ENCODE peak calls at places on chromosome 20, in seven cellular contexts. X is A549, J is IMR-90, M is SK-N-SH, L is HepG2, O is K562, C is H1. F is an unnamed sample.

GRCh38 chr20:17169575-17170136 is 57.2 kb upstream of the PCSK2 start:
- DNase-seq in X (no peak), J (no peak), M (peak), L (peak), O (no peak), C (no peak), F (no peak)

GRCh38 chr20:11792229-11792953 is 125.3 kb upstream of the BTBD3 start:
- DNase-seq in X (no peak), J (no peak), M (no peak), L (peak), O (no peak), C (no peak), F (no peak)

GRCh38 chr20:38201356-38201755 is 36.3 kb upstream of the TGM2 start:
- DNase-seq in X (peak), J (peak), M (no peak), L (no peak), O (peak), C (no peak), F (no peak)

GRCh38 chr20:44861547-44862006 is 23.9 kb upstream of the YWHAB start:
- DNase-seq in X (no peak), J (peak), M (no peak), L (no peak), O (no peak), C (peak), F (no peak)

GRCh38 chr20:5349448-5349847 is 32.7 kb upstream of the PROKR2 start:
- DNase-seq in X (no peak), J (peak), M (no peak), L (no peak), O (no peak), C (no peak), F (no peak)

GRCh38 chr20:5353624-5354496 is 37.1 kb upstream of the PROKR2 start:
- DNase-seq in X (peak), J (peak), M (no peak), L (no peak), O (no peak), C (no peak), F (no peak)

GRCh38 chr20:2314759-2315439 is 19.1 kb downstream of the TGM3 start:
- DNase-seq in X (no peak), J (peak), M (peak), L (no peak), O (peak), C (no peak), F (no peak)

GRCh38 chr20:63950701-63951397 is 5.4 kb downstream of the UCKL1 start:
- DNase-seq in X (no peak), J (no peak), M (no peak), L (no peak), O (no peak), C (no peak), F (no peak)

GRCh38 chr20:6959900-6960312 is 192.4 kb downstream of the BMP2 start:
- DNase-seq in X (no peak), J (no peak), M (no peak), L (no peak), O (no peak), C (no peak), F (no peak)

GRCh38 chr20:43843096-43843964 is 71.3 kb upstream of the TOX2 start:
- DNase-seq in X (no peak), J (peak), M (no peak), L (no peak), O (no peak), C (peak), F (no peak)

GRCh38 chr20:38617011-38617829 is 15.6 kb downstream of the ARHGAP40 start:
- DNase-seq in X (peak), J (peak), M (no peak), L (peak), O (no peak), C (no peak), F (peak)

GRCh38 chr20:15240801-15241200 is 903.4 kb upstream of the FLRT3 start:
- DNase-seq in X (no peak), J (no peak), M (no peak), L (no peak), O (no peak), C (no peak), F (no peak)

GRCh38 chr20:60007452-60007851 is 49.2 kb downstream of the CDH26 start:
- DNase-seq in X (no peak), J (no peak), M (no peak), L (no peak), O (no peak), C (no peak), F (no peak)

GRCh38 chr20:41738584-41739193 is 120.5 kb upstream of the CHD6 start:
- DNase-seq in X (peak), J (peak), M (peak), L (peak), O (peak), C (peak), F (peak)

GRCh38 chr20:58146761-58147160 is 81.7 kb downstream of the ANKRD60 start:
- DNase-seq in X (no peak), J (no peak), M (no peak), L (no peak), O (no peak), C (no peak), F (no peak)

GRCh38 chr20:2914160-2914559 is 40.9 kb downstream of the PTPRA start:
- DNase-seq in X (no peak), J (no peak), M (no peak), L (peak), O (no peak), C (no peak), F (no peak)

GRCh38 chr20:1503564-1504227 is 12.5 kb upstream of the SIRPB2 start:
- DNase-seq in X (peak), J (peak), M (peak), L (peak), O (peak), C (peak), F (peak)

GRCh38 chr20:43507150-43508080 is at the start of gene L3MBTL1:
- DNase-seq in X (peak), J (peak), M (peak), L (peak), O (peak), C (peak), F (peak)

GRCh38 chr20:51019598-51020592 is 3.0 kb downstream of the KCNG1 start:
- DNase-seq in X (no peak), J (no peak), M (peak), L (no peak), O (no peak), C (no peak), F (no peak)

GRCh38 chr20:43766395-43766794 is 39.6 kb upstream of the GTSF1L start:
- DNase-seq in X (no peak), J (no peak), M (no peak), L (no peak), O (no peak), C (no peak), F (no peak)

GRCh38 chr20:3222635-3223600 is 13.6 kb downstream of the ITPA start:
- DNase-seq in X (no peak), J (no peak), M (no peak), L (peak), O (no peak), C (no peak), F (no peak)

GRCh38 chr20:36311854-36312723 is 6.0 kb downstream of the DLGAP4 start:
- DNase-seq in X (no peak), J (no peak), M (no peak), L (no peak), O (no peak), C (no peak), F (no peak)

GRCh38 chr20:31587545-31588389 is 17.3 kb upstream of the ID1 start:
- DNase-seq in X (no peak), J (no peak), M (peak), L (no peak), O (peak), C (no peak), F (no peak)

GRCh38 chr20:4455301-4455701 is 266.4 kb upstream of the PRND start:
- DNase-seq in X (no peak), J (no peak), M (no peak), L (no peak), O (no peak), C (no peak), F (no peak)

GRCh38 chr20:30502670-30503069 is 754.8 kb upstream of the DEFB115 start:
- DNase-seq in X (no peak), J (no peak), M (no peak), L (no peak), O (no peak), C (no peak), F (no peak)

GRCh38 chr20:21189761-21190523 is 64.1 kb downstream of the KIZ start:
- DNase-seq in X (no peak), J (no peak), M (no peak), L (no peak), O (no peak), C (peak), F (peak)

GRCh38 chr20:59163641-59164530 is at the start of gene ZNF831:
- DNase-seq in X (no peak), J (no peak), M (no peak), L (no peak), O (no peak), C (no peak), F (no peak)

GRCh38 chr20:58017237-58017969 is 211.1 kb downstream of the ANKRD60 start:
- DNase-seq in X (peak), J (peak), M (no peak), L (peak), O (no peak), C (no peak), F (no peak)

GRCh38 chr20:2874456-2874855 is 1.2 kb downstream of the PTPRA start:
- DNase-seq in X (no peak), J (peak), M (no peak), L (no peak), O (no peak), C (no peak), F (no peak)

DNA sequence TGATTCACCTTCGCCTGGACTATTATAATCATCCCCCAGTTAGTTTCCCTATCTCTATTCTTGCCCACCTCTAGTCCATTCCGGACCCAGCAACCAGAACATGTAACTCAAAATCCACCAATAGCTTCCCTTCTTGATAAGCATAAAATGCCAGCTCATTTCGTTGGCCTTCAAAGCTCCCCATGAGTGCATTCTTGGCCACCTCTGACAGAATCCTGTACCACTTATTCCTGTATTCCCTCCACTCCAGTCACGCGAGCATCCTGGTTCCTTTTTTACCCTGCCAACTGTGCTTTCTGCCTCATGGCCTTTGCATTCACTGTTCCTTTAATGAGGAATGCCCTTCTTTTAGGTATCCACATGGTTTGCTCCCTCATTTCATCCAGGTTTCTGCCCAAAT is 36.7 kb downstream of the CYP24A1 start:
- DNase-seq in X (no peak), J (no peak), M (no peak), L (no peak), O (no peak), C (no peak), F (no peak)
- TF ChIP-seq USF2 in X (no peak), J (no peak), M (no peak), L (no peak), O (no peak), C (no peak), F (no peak)

GRCh38 chr20:34604980-34605788 is 46.7 kb downstream of the MAP1LC3A start:
- DNase-seq in X (no peak), J (peak), M (peak), L (no peak), O (no peak), C (no peak), F (no peak)
- TF ChIP-seq USF2 in X (no peak), J (no peak), M (no peak), L (no peak), O (no peak), C (no peak), F (no peak)

GRCh38 chr20:46837083-46837482 is 57.6 kb upstream of the EYA2 start:
- DNase-seq in X (no peak), J (peak), M (no peak), L (no peak), O (no peak), C (no peak), F (no peak)

GRCh38 chr20:46840054-46840729 is 54.5 kb upstream of the EYA2 start:
- DNase-seq in X (no peak), J (no peak), M (no peak), L (no peak), O (no peak), C (no peak), F (no peak)

GRCh38 chr20:46835418-46835817 is 59.2 kb upstream of the EYA2 start:
- DNase-seq in X (no peak), J (peak), M (no peak), L (peak), O (no peak), C (no peak), F (no peak)

GRCh38 chr20:46833360-46833759 is 61.3 kb upstream of the EYA2 start:
- DNase-seq in X (no peak), J (peak), M (no peak), L (no peak), O (no peak), C (no peak), F (no peak)

DNA sequence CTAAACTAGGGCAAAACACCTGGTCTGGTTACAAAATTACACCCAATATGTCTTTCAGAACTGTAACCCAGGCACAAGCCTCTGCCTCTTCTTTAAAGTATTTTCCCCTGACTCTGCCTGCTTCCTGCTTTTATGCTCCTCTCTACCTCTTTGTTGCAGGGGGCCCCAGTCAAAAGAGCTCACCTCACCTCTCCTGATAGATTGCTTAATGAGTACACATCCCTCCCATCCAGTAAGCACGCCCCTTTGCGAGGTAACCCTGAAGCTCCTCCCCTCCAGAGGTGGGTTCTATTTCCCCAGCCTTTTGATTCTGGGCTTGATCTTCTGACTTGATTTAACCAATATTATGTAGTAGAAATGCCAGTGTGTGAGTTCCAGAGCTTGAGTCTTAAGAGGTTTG is 56.6 kb upstream of the EYA2 start:
- DNase-seq in X (no peak), J (no peak), M (no peak), L (no peak), O (no peak), C (no peak), F (peak)
- TF ChIP-seq USF2 in X (no peak), J (no peak), M (no peak), L (no peak), O (no peak), C (no peak), F (no peak)

GRCh38 chr20:50012282-50013263 is 29.8 kb downstream of the SNAI1 start:
- DNase-seq in X (no peak), J (no peak), M (peak), L (no peak), O (peak), C (no peak), F (no peak)
- TF ChIP-seq USF2 in X (no peak), J (no peak), M (no peak), L (no peak), O (no peak), C (no peak), F (no peak)

GRCh38 chr20:48698507-48699267 is 129.1 kb downstream of the PREX1 start:
- DNase-seq in X (no peak), J (no peak), M (no peak), L (no peak), O (peak), C (no peak), F (peak)
- TF ChIP-seq USF2 in X (no peak), J (no peak), M (no peak), L (no peak), O (no peak), C (no peak), F (no peak)

GRCh38 chr20:33217052-33217451 is at the start of gene BPIFA3:
- DNase-seq in X (no peak), J (no peak), M (no peak), L (no peak), O (no peak), C (no peak), F (no peak)

GRCh38 chr20:33209789-33210188 is 7.4 kb upstream of the BPIFA3 start:
- DNase-seq in X (peak), J (peak), M (no peak), L (peak), O (peak), C (peak), F (peak)

GRCh38 chr20:33210371-33210770 is 6.8 kb upstream of the BPIFA3 start:
- DNase-seq in X (no peak), J (no peak), M (no peak), L (no peak), O (no peak), C (no peak), F (no peak)

GRCh38 chr20:33211817-33212424 is 5.2 kb upstream of the BPIFA3 start:
- DNase-seq in X (peak), J (peak), M (peak), L (peak), O (peak), C (peak), F (peak)
- TF ChIP-seq USF2 in X (no peak), J (no peak), M (no peak), L (no peak), O (no peak), C (no peak), F (no peak)

GRCh38 chr20:23257848-23258746 is 92.5 kb upstream of the NXT1 start:
- DNase-seq in X (no peak), J (peak), M (peak), L (no peak), O (no peak), C (peak), F (no peak)
- TF ChIP-seq USF2 in X (no peak), J (no peak), M (no peak), L (no peak), O (no peak), C (no peak), F (no peak)